ENCODE peak calls at places on chromosomes 16 and 17, in ten cellular contexts. One of them, this sample, is unnamed.

GRCh38 chr17:38747385-38748328 is 479 bp downstream of the PCGF2 start:
- DNase-seq in esophagus muscularis mucosa: no peak
- DNase-seq in stomach: no peak
- DNase-seq in uterus: peak; percentile 55
- DNase-seq in adrenal gland: peak; percentile 69
- DNase-seq in transverse colon: peak; percentile 57
- DNase-seq in suprapubic skin: no peak
- DNase-seq in testis: no peak
- DNase-seq in heart left ventricle: peak; percentile 77
- DNase-seq in Peyer's patch: peak; percentile 72
- DNase-seq in this sample: peak; percentile 61

GRCh38 chr16:75452464-75453190 is 11.9 kb downstream of the TMEM170A start:
- DNase-seq in esophagus muscularis mucosa: no peak
- DNase-seq in stomach: no peak
- DNase-seq in uterus: no peak
- DNase-seq in adrenal gland: no peak
- DNase-seq in transverse colon: no peak
- DNase-seq in suprapubic skin: no peak
- DNase-seq in testis: no peak
- DNase-seq in heart left ventricle: no peak
- DNase-seq in Peyer's patch: no peak
- DNase-seq in this sample: no peak

GRCh38 chr17:4420692-4421131 is 13.0 kb upstream of the SPNS3 start:
- DNase-seq in esophagus muscularis mucosa: no peak
- DNase-seq in stomach: peak; percentile 69
- DNase-seq in uterus: peak; percentile 34
- DNase-seq in adrenal gland: peak; percentile 66
- DNase-seq in transverse colon: peak; percentile 66
- DNase-seq in suprapubic skin: no peak
- DNase-seq in testis: peak; percentile 80
- DNase-seq in heart left ventricle: no peak
- DNase-seq in Peyer's patch: no peak
- DNase-seq in this sample: peak; percentile 52

GRCh38 chr17:61641715-61642114 is 50.7 kb upstream of the NACA2 start:
- DNase-seq in esophagus muscularis mucosa: no peak
- DNase-seq in stomach: no peak
- DNase-seq in uterus: no peak
- DNase-seq in adrenal gland: no peak
- DNase-seq in transverse colon: no peak
- DNase-seq in suprapubic skin: no peak
- DNase-seq in testis: no peak
- DNase-seq in heart left ventricle: no peak
- DNase-seq in Peyer's patch: no peak
- DNase-seq in this sample: no peak

GRCh38 chr17:75843577-75844529 is at the start of gene UNC13D:
- DNase-seq in esophagus muscularis mucosa: no peak
- DNase-seq in stomach: peak; percentile 58
- DNase-seq in uterus: no peak
- DNase-seq in adrenal gland: peak; percentile 55
- DNase-seq in transverse colon: peak; percentile 55
- DNase-seq in suprapubic skin: no peak
- DNase-seq in testis: peak; percentile 30
- DNase-seq in heart left ventricle: no peak
- DNase-seq in Peyer's patch: no peak
- DNase-seq in this sample: no peak

GRCh38 chr16:82432261-82432660 is 194.5 kb upstream of the CDH13 start:
- DNase-seq in esophagus muscularis mucosa: peak; percentile 60
- DNase-seq in stomach: no peak
- DNase-seq in uterus: no peak
- DNase-seq in adrenal gland: no peak
- DNase-seq in transverse colon: no peak
- DNase-seq in suprapubic skin: no peak
- DNase-seq in testis: no peak
- DNase-seq in heart left ventricle: no peak
- DNase-seq in Peyer's patch: no peak
- DNase-seq in this sample: no peak

GRCh38 chr17:28828294-28829040 is 14.1 kb downstream of the FAM222B start:
- DNase-seq in esophagus muscularis mucosa: no peak
- DNase-seq in stomach: peak; percentile 20
- DNase-seq in uterus: no peak
- DNase-seq in adrenal gland: no peak
- DNase-seq in transverse colon: no peak
- DNase-seq in suprapubic skin: peak; percentile 40
- DNase-seq in testis: peak; percentile 9
- DNase-seq in heart left ventricle: peak; percentile 19
- DNase-seq in Peyer's patch: no peak
- DNase-seq in this sample: peak; percentile 62

GRCh38 chr16:72066747-72067146 is 3.7 kb downstream of the HPR start:
- DNase-seq in esophagus muscularis mucosa: no peak
- DNase-seq in stomach: no peak
- DNase-seq in uterus: no peak
- DNase-seq in adrenal gland: peak; percentile 12
- DNase-seq in transverse colon: no peak
- DNase-seq in suprapubic skin: no peak
- DNase-seq in testis: no peak
- DNase-seq in heart left ventricle: no peak
- DNase-seq in Peyer's patch: no peak
- DNase-seq in this sample: no peak

GRCh38 chr17:75506134-75506533 is 9.2 kb downstream of the CASKIN2 start:
- DNase-seq in esophagus muscularis mucosa: no peak
- DNase-seq in stomach: no peak
- DNase-seq in uterus: no peak
- DNase-seq in adrenal gland: no peak
- DNase-seq in transverse colon: no peak
- DNase-seq in suprapubic skin: no peak
- DNase-seq in testis: no peak
- DNase-seq in heart left ventricle: no peak
- DNase-seq in Peyer's patch: no peak
- DNase-seq in this sample: no peak

GRCh38 chr17:70137451-70138230 is 31.7 kb upstream of the KCNJ2 start:
- DNase-seq in esophagus muscularis mucosa: no peak
- DNase-seq in stomach: no peak
- DNase-seq in uterus: peak; percentile 41
- DNase-seq in adrenal gland: peak; percentile 78
- DNase-seq in transverse colon: peak; percentile 32
- DNase-seq in suprapubic skin: peak; percentile 74
- DNase-seq in testis: peak; percentile 47
- DNase-seq in heart left ventricle: no peak
- DNase-seq in Peyer's patch: no peak
- DNase-seq in this sample: peak; percentile 56

GRCh38 chr16:777826-778225 is 10.4 kb downstream of the RPUSD1 start:
- DNase-seq in esophagus muscularis mucosa: no peak
- DNase-seq in stomach: no peak
- DNase-seq in uterus: no peak
- DNase-seq in adrenal gland: no peak
- DNase-seq in transverse colon: no peak
- DNase-seq in suprapubic skin: no peak
- DNase-seq in testis: no peak
- DNase-seq in heart left ventricle: no peak
- DNase-seq in Peyer's patch: no peak
- DNase-seq in this sample: no peak

GRCh38 chr17:8147805-8148404 is 4.3 kb downstream of the PER1 start:
- DNase-seq in esophagus muscularis mucosa: no peak
- DNase-seq in stomach: no peak
- DNase-seq in uterus: no peak
- DNase-seq in adrenal gland: no peak
- DNase-seq in transverse colon: no peak
- DNase-seq in suprapubic skin: no peak
- DNase-seq in testis: no peak
- DNase-seq in heart left ventricle: peak; percentile 34
- DNase-seq in Peyer's patch: no peak
- DNase-seq in this sample: no peak
- TF ChIP-seq POLR2A in esophagus muscularis mucosa: no peak
- TF ChIP-seq POLR2A in stomach: no peak
- TF ChIP-seq POLR2A in uterus: no peak
- TF ChIP-seq POLR2A in adrenal gland: no peak
- TF ChIP-seq POLR2A in transverse colon: no peak
- TF ChIP-seq POLR2A in suprapubic skin: no peak
- TF ChIP-seq POLR2A in testis: no peak
- TF ChIP-seq POLR2A in heart left ventricle: no peak
- TF ChIP-seq POLR2A in Peyer's patch: no peak
- TF ChIP-seq POLR2A in this sample: no peak

DNA sequence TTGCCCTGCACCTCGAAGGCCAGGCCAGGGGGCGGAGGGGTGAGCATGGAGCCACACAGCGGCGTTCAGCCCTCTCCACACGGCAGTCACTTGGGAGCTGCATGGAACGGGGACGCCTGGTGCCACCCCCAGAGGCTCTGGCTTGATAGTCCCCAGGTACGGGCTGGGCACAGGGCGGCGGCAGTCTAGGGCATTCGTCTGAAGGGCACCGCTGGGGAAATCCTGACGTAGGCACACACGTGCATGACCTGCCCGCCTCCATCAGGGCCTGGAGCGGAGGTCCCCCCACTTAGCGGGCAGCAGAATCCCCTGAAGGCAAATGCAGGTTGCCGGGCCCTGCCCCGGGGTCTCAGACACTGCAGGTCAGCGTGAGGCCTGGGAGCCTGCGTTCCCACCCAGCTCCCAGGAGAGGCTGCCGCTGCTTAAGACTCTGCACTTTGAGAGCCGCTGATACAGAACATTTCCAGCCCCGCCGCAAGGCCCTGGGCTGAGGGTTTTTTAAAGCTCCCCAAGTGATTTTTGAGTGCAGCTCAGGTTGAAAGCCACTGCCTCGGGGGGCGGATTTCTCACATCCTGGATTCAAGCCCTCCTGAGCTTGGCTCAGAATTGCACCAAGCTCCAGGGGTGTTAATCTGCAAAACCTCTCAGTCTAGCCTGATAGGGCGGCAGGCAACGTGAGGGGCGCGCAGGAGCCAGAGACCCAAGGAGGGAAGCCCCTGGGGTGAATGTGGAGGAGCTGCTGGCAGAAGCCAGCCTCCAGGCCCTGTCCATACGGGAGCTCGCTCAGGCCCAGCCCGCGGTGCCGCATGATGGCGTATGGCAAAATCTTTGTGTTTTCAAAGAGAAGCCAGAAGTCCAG is 182.4 kb upstream of the GSE1 start:
- DNase-seq in esophagus muscularis mucosa: no peak
- DNase-seq in stomach: no peak
- DNase-seq in uterus: peak; percentile 14
- DNase-seq in adrenal gland: no peak
- DNase-seq in transverse colon: peak; percentile 7
- DNase-seq in suprapubic skin: no peak
- DNase-seq in testis: no peak
- DNase-seq in heart left ventricle: peak; percentile 44
- DNase-seq in Peyer's patch: no peak
- DNase-seq in this sample: peak; percentile 52
- TF ChIP-seq CTCF in esophagus muscularis mucosa: no peak
- TF ChIP-seq CTCF in stomach: no peak
- TF ChIP-seq CTCF in uterus: no peak
- TF ChIP-seq CTCF in adrenal gland: no peak
- TF ChIP-seq CTCF in transverse colon: no peak
- TF ChIP-seq CTCF in suprapubic skin: no peak
- TF ChIP-seq CTCF in testis: no peak
- TF ChIP-seq CTCF in heart left ventricle: no peak
- TF ChIP-seq CTCF in Peyer's patch: no peak
- TF ChIP-seq CTCF in this sample: peak; percentile 11

GRCh38 chr17:68534714-68535113 is 22.5 kb downstream of the PRKAR1A start:
- DNase-seq in esophagus muscularis mucosa: no peak
- DNase-seq in stomach: no peak
- DNase-seq in uterus: no peak
- DNase-seq in adrenal gland: no peak
- DNase-seq in transverse colon: no peak
- DNase-seq in suprapubic skin: no peak
- DNase-seq in testis: no peak
- DNase-seq in heart left ventricle: no peak
- DNase-seq in Peyer's patch: no peak
- DNase-seq in this sample: no peak
- H3K36me3 ChIP-seq in esophagus muscularis mucosa: peaks cover 38% of the 10 kb centered on the region
- H3K36me3 ChIP-seq in stomach: peaks cover 98% of the 10 kb centered on the region
- H3K36me3 ChIP-seq in uterus: no peaks in the 10 kb centered on the region
- H3K36me3 ChIP-seq in adrenal gland: peaks cover 86% of the 10 kb centered on the region
- H3K36me3 ChIP-seq in transverse colon: peaks cover 47% of the 10 kb centered on the region
- H3K36me3 ChIP-seq in suprapubic skin: peaks cover 76% of the 10 kb centered on the region
- H3K36me3 ChIP-seq in testis: no peaks in the 10 kb centered on the region
- H3K36me3 ChIP-seq in heart left ventricle: peaks cover 100% of the 10 kb centered on the region
- H3K36me3 ChIP-seq in Peyer's patch: no peaks in the 10 kb centered on the region
- H3K36me3 ChIP-seq in this sample: peaks cover 28% of the 10 kb centered on the region

GRCh38 chr17:6279659-6280058 is 155.3 kb downstream of the AIPL1 start:
- DNase-seq in esophagus muscularis mucosa: no peak
- DNase-seq in stomach: no peak
- DNase-seq in uterus: no peak
- DNase-seq in adrenal gland: no peak
- DNase-seq in transverse colon: peak; percentile 71
- DNase-seq in suprapubic skin: no peak
- DNase-seq in testis: no peak
- DNase-seq in heart left ventricle: no peak
- DNase-seq in Peyer's patch: peak; percentile 67
- DNase-seq in this sample: no peak
- TF ChIP-seq POLR2A in esophagus muscularis mucosa: no peak
- TF ChIP-seq POLR2A in stomach: no peak
- TF ChIP-seq POLR2A in uterus: no peak
- TF ChIP-seq POLR2A in adrenal gland: no peak
- TF ChIP-seq POLR2A in transverse colon: no peak
- TF ChIP-seq POLR2A in suprapubic skin: no peak
- TF ChIP-seq POLR2A in testis: no peak
- TF ChIP-seq POLR2A in heart left ventricle: no peak
- TF ChIP-seq POLR2A in Peyer's patch: no peak
- TF ChIP-seq POLR2A in this sample: no peak

GRCh38 chr16:84423416-84423837 is 55.1 kb downstream of the ATP2C2 start:
- DNase-seq in esophagus muscularis mucosa: no peak
- DNase-seq in stomach: no peak
- DNase-seq in uterus: no peak
- DNase-seq in adrenal gland: no peak
- DNase-seq in transverse colon: no peak
- DNase-seq in suprapubic skin: no peak
- DNase-seq in testis: no peak
- DNase-seq in heart left ventricle: no peak
- DNase-seq in Peyer's patch: no peak
- DNase-seq in this sample: no peak
- TF ChIP-seq CTCF in esophagus muscularis mucosa: no peak
- TF ChIP-seq CTCF in stomach: no peak
- TF ChIP-seq CTCF in uterus: no peak
- TF ChIP-seq CTCF in adrenal gland: no peak
- TF ChIP-seq CTCF in transverse colon: no peak
- TF ChIP-seq CTCF in suprapubic skin: no peak
- TF ChIP-seq CTCF in testis: no peak
- TF ChIP-seq CTCF in heart left ventricle: no peak
- TF ChIP-seq CTCF in Peyer's patch: no peak
- TF ChIP-seq CTCF in this sample: no peak

This sample was measured in thyroid gland.